ENCODE peak calls at places on chromosomes 5 and 9, in four cellular contexts. E is HCT116, H is T-helper 2 cell, A is fibroblast of mammary gland. F is an unnamed sample.

GRCh38 chr9:2489838-2490314 is 131.7 kb upstream of the VLDLR start:
- DNase-seq in E (no peak), H (no peak), A (peak), F (no peak)

GRCh38 chr5:116420540-116420939 is 154.1 kb downstream of the SEMA6A start:
- DNase-seq in E (no peak), H (no peak), A (no peak), F (no peak)

GRCh38 chr9:34179528-34180138 is 790 bp downstream of the UBAP1 start:
- DNase-seq in E (no peak), H (no peak), A (peak), F (no peak)

GRCh38 chr9:34253460-34253837 is 74.6 kb downstream of the UBAP1 start:
- DNase-seq in E (no peak), H (no peak), A (peak), F (no peak)

GRCh38 chr9:94210616-94211603 is 48.2 kb upstream of the ZNF169 start:
- DNase-seq in E (no peak), H (no peak), A (peak), F (no peak)

GRCh38 chr5:107470007-107470582 is 200.6 kb downstream of the EFNA5 start:
- DNase-seq in E (no peak), H (no peak), A (peak), F (no peak)

GRCh38 chr5:75491621-75492020 is 19.8 kb downstream of the CERT1 start:
- DNase-seq in E (no peak), H (no peak), A (no peak), F (no peak)

GRCh38 chr9:97705354-97705950 is 8.3 kb upstream of the XPA start:
- DNase-seq in E (no peak), H (no peak), A (peak), F (no peak)

GRCh38 chr5:108418172-108418571 is 36.3 kb upstream of the FBXL17 start:
- DNase-seq in E (no peak), H (no peak), A (no peak), F (no peak)

GRCh38 chr5:153151558-153151957 is 338.9 kb upstream of the GRIA1 start:
- DNase-seq in E (no peak), H (no peak), A (no peak), F (no peak)

GRCh38 chr5:18761801-18762200 is 1127.5 kb downstream of the TAF11L14 start:
- DNase-seq in E (no peak), H (no peak), A (no peak), F (no peak)

GRCh38 chr9:136016882-136017812 is 56.0 kb upstream of the UBAC1 start:
- DNase-seq in E (no peak), H (no peak), A (no peak), F (no peak)

GRCh38 chr9:79382468-79382867 is 189.3 kb upstream of the TLE4 start:
- DNase-seq in E (no peak), H (no peak), A (no peak), F (no peak)

GRCh38 chr9:126412945-126413344 is 86.3 kb downstream of the MVB12B start:
- DNase-seq in E (no peak), H (no peak), A (no peak), F (no peak)

GRCh38 chr9:98809311-98810105 is 2.0 kb downstream of the GALNT12 start:
- DNase-seq in E (no peak), H (no peak), A (no peak), F (no peak)

GRCh38 chr9:111036068-111036789 is 2.0 kb downstream of the LPAR1 start:
- DNase-seq in E (peak), H (no peak), A (peak), F (no peak)

GRCh38 chr9:29830815-29831214 is 2257.5 kb upstream of the C9orf72 start:
- DNase-seq in E (peak), H (no peak), A (peak), F (no peak)

GRCh38 chr5:180314106-180314505 is 22.2 kb upstream of the MAPK9 start:
- DNase-seq in E (no peak), H (no peak), A (no peak), F (no peak)

GRCh38 chr5:74934949-74935751 is 69.0 kb upstream of the FAM169A start:
- DNase-seq in E (peak), H (no peak), A (peak), F (no peak)

GRCh38 chr9:135073081-135073740 is 14.3 kb upstream of the OLFM1 start:
- DNase-seq in E (no peak), H (no peak), A (no peak), F (no peak)

GRCh38 chr5:17928571-17928970 is 294.3 kb downstream of the TAF11L14 start:
- DNase-seq in E (no peak), H (no peak), A (peak), F (no peak)

GRCh38 chr5:150122158-150122510 is 33.5 kb downstream of the PDGFRB start:
- DNase-seq in E (no peak), H (no peak), A (no peak), F (no peak)

GRCh38 chr5:126471875-126472537 is 48.8 kb downstream of the GRAMD2B start:
- DNase-seq in E (no peak), H (no peak), A (peak), F (no peak)

GRCh38 chr9:96874947-96875459 is 20.7 kb upstream of the ZNF782 start:
- DNase-seq in E (peak), H (no peak), A (peak), F (no peak)

GRCh38 chr5:15703901-15704300 is 203.9 kb downstream of the FBXL7 start:
- DNase-seq in E (no peak), H (no peak), A (peak), F (no peak)

GRCh38 chr5:132225165-132226032 is 2.3 kb downstream of the P4HA2 start:
- DNase-seq in E (no peak), H (no peak), A (peak), F (peak)

GRCh38 chr5:4208537-4208936 is 612.9 kb downstream of the IRX1 start:
- DNase-seq in E (no peak), H (no peak), A (no peak), F (no peak)

GRCh38 chr9:14205463-14205862 is 108.5 kb downstream of the NFIB start:
- DNase-seq in E (no peak), H (no peak), A (peak), F (no peak)

GRCh38 chr9:73543727-73544126 is 392.1 kb downstream of the ANXA1 start:
- DNase-seq in E (no peak), H (no peak), A (no peak), F (no peak)

GRCh38 chr5:163941068-163941467 is 435.6 kb downstream of the MAT2B start:
- DNase-seq in E (no peak), H (no peak), A (no peak), F (no peak)

GRCh38 chr5:170745481-170746061 is 38.0 kb upstream of the GABRP start:
- DNase-seq in E (no peak), H (no peak), A (no peak), F (no peak)

GRCh38 chr9:130975932-130976841 is 32.8 kb upstream of the LAMC3 start:
- DNase-seq in E (no peak), H (no peak), A (no peak), F (no peak)

F was measured in naive thymus-derived CD8-positive, alpha-beta T cell.